ENCODE peak calls at places on chromosomes 7 and 10, in four cellular contexts. J is mammary epithelial cell, U is OCI-LY7, H is hepatocyte. K is an unnamed sample.

GRCh38 chr7:34837316-34837715 is 179.3 kb downstream of the NPSR1 start:
- DNase-seq in H (no peak), U (no peak), J (no peak), K (no peak)

GRCh38 chr10:98378722-98379121 is 36.3 kb downstream of the PYROXD2 start:
- DNase-seq in J (no peak), U (no peak), H (no peak), K (peak; percentile 65)

GRCh38 chr10:69492091-69492745 is 41.0 kb downstream of the TSPAN15 start:
- DNase-seq in J (no peak), H (no peak), U (no peak), K (no peak)

GRCh38 chr10:95406651-95407280 is 116.0 kb upstream of the PDLIM1 start:
- DNase-seq in U (no peak), J (peak; percentile 35), H (peak; percentile 72), K (no peak)

GRCh38 chr10:23530079-23530478 is 91.2 kb downstream of the OTUD1 start:
- DNase-seq in H (no peak), J (no peak), U (peak; percentile 38), K (peak; percentile 8)

GRCh38 chr10:26810435-26811026 is 50.2 kb downstream of the ABI1 start:
- DNase-seq in U (no peak), J (no peak), H (no peak), K (peak; percentile 22)

GRCh38 chr10:91901784-91902677 is 7.3 kb downstream of the FGFBP3 start:
- DNase-seq in U (no peak), H (peak; percentile 79), J (peak; percentile 92), K (peak; percentile 95)

GRCh38 chr10:25113231-25114035 is 61.4 kb upstream of the GPR158 start:
- DNase-seq in J (peak; percentile 91), U (peak; percentile 55), H (peak; percentile 92), K (peak; percentile 71)

GRCh38 chr7:46145412-46145811 is 224.3 kb upstream of the IGFBP3 start:
- DNase-seq in U (no peak), J (peak; percentile 71), H (peak; percentile 58), K (peak; percentile 100)

GRCh38 chr7:156751319-156751718 is 110.7 kb downstream of the RNF32 start:
- DNase-seq in U (no peak), H (peak; percentile 29), J (peak; percentile 75), K (peak; percentile 99)

GRCh38 chr7:155207335-155208002 is 90.2 kb upstream of the INSIG1 start:
- DNase-seq in H (no peak), J (no peak), U (no peak), K (no peak)

GRCh38 chr10:101961591-101962498 is 94.1 kb downstream of the ARMH3 start:
- DNase-seq in J (no peak), U (no peak), H (peak; percentile 8), K (peak; percentile 68)

GRCh38 chr10:96585726-96586418 is 940 bp downstream of the TM9SF3 start:
- DNase-seq in J (peak; percentile 11), H (peak; percentile 61), U (peak; percentile 50), K (peak; percentile 5)

GRCh38 chr7:33873981-33874750 is 31.2 kb upstream of the BMPER start:
- DNase-seq in J (peak; percentile 84), H (no peak), U (no peak), K (peak; percentile 86)

GRCh38 chr10:28058746-28059145 is 59.9 kb upstream of the ODAD2 start:
- DNase-seq in J (no peak), U (no peak), H (peak; percentile 17), K (no peak)

GRCh38 chr10:84205853-84206513 is 11.6 kb downstream of the CDHR1 start:
- DNase-seq in J (no peak), U (no peak), H (no peak), K (no peak)

GRCh38 chr7:117323877-117324699 is 1.2 kb upstream of the WNT2 start:
- DNase-seq in J (peak; percentile 25), U (no peak), H (peak; percentile 61), K (peak; percentile 84)

GRCh38 chr7:8357536-8357935 is 75.9 kb upstream of the NXPH1 start:
- DNase-seq in J (no peak), U (no peak), H (no peak), K (no peak)

GRCh38 chr7:8360564-8361153 is 72.8 kb upstream of the NXPH1 start:
- DNase-seq in U (no peak), J (peak; percentile 37), H (no peak), K (no peak)

GRCh38 chr7:8362723-8363369 is 70.6 kb upstream of the NXPH1 start:
- DNase-seq in U (no peak), H (no peak), J (no peak), K (no peak)

GRCh38 chr7:8365499-8366110 is 67.8 kb upstream of the NXPH1 start:
- DNase-seq in J (peak; percentile 32), H (peak; percentile 18), U (peak; percentile 7), K (no peak)

GRCh38 chr7:8363407-8364015 is 69.9 kb upstream of the NXPH1 start:
- DNase-seq in U (no peak), J (peak; percentile 67), H (no peak), K (no peak)
- H3K4me1 ChIP-seq in U (no peaks in the 10 kb centered on the region), J (no peaks in the 10 kb centered on the region), H (no peaks in the 10 kb centered on the region), K (no peaks in the 10 kb centered on the region)

DNA sequence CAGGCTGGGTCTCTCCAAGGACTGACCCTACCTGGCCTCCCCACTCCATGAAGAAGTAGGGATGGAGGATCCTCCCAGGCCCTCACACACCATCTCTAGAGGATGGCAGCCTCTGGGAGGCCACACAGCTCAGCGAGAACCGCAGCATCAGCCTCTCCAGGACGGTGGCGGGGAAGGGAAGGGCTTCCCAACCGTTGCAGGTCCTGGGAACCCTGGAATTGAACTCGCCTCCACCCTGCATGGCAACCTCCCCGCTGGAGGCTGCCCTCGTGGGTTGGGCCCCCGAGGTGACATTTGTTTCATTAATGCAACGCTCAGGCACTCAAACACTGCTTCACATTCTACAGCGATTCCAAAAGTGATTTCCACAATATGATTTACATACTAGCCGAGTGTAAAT is 58.5 kb downstream of the EBF3 start:
- DNase-seq in H (no peak), J (no peak), U (no peak), K (no peak)
- TF ChIP-seq CTCF in H (no peak), J (no peak), U (no peak), K (no peak)

GRCh38 chr7:95471076-95471475 is 14.7 kb upstream of the ASB4 start:
- DNase-seq in J (no peak), U (no peak), H (no peak), K (no peak)
- H3K4me2 ChIP-seq in J (no peak overlapping the region), U (peak overlapping the region; percentile 33), H (no peak overlapping the region), K (no peak overlapping the region)

GRCh38 chr7:108235451-108236061 is 105.4 kb upstream of the LAMB4 start:
- DNase-seq in H (peak; percentile 23), U (no peak), J (no peak), K (no peak)

GRCh38 chr7:108239501-108240225 is 109.5 kb upstream of the LAMB4 start:
- DNase-seq in H (no peak), U (no peak), J (no peak), K (no peak)

GRCh38 chr7:108234281-108234680 is 104.1 kb upstream of the LAMB4 start:
- DNase-seq in U (no peak), J (peak; percentile 44), H (no peak), K (peak; percentile 52)

GRCh38 chr7:108234981-108235450 is 104.9 kb upstream of the LAMB4 start:
- DNase-seq in U (no peak), J (no peak), H (no peak), K (no peak)

DNA sequence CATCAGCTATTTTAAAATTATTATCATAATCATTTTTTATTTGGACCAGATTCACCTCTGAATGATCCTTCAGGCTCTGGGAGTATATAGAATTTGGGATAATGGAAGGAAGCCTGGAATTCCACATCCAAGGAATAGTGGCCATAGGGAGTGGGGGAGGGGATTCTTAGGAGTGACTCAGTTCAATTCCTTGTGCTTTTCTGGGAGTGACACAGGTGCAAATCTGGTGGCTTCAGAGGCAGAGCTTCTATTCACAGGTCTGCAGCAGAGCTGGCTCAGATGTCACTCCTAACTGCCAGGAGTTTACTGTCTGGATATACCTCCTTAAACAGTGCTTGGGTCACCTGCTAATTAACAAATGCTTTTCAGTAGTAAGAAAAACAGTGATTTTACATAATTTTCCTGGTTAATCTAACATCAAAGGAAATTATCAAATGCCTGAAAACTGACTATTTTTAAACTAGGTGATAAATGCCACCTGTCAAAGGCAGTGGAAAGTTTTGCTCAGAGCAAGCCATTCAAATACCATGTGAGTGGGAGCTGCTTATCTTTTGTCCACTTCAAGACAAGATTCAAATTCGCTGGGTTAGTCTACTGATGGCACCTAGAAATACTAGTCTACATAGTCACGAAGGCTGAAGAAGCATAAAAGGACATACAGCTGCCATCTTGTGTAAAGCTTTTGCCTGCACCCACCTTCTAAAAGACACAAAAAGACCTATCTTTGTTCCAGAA is 106.7 kb upstream of the LAMB4 start:
- DNase-seq in J (no peak), U (no peak), H (peak; percentile 18), K (peak; percentile 32)
- H3K4me1 ChIP-seq in J (peaks cover 17% of the 10 kb centered on the region), U (no peaks in the 10 kb centered on the region), H (peaks cover 23% of the 10 kb centered on the region), K (no peaks in the 10 kb centered on the region)

GRCh38 chr7:157896774-157897555 is 560.2 kb downstream of the DNAJB6 start:
- DNase-seq in H (no peak), U (no peak), J (no peak), K (no peak)

GRCh38 chr7:157893535-157894044 is 556.8 kb downstream of the DNAJB6 start:
- DNase-seq in U (no peak), J (no peak), H (no peak), K (no peak)

GRCh38 chr7:157892751-157893150 is 555.9 kb downstream of the DNAJB6 start:
- DNase-seq in H (no peak), U (no peak), J (no peak), K (no peak)

GRCh38 chr7:157897686-157898085 is 560.9 kb downstream of the DNAJB6 start:
- DNase-seq in H (no peak), U (no peak), J (no peak), K (no peak)

GRCh38 chr7:157895520-157896375 is 558.9 kb downstream of the DNAJB6 start:
- DNase-seq in H (no peak), J (no peak), U (no peak), K (no peak)
- TF ChIP-seq CTCF in H (no peak), J (no peak), U (no peak), K (no peak)